ENCODE peak calls at places on chromosomes 7 and 10, in eight cellular contexts. T is PC-9, U is lower lobe of right lung, J is H9, V is psoas muscle, B is A549, Z is hepatocyte, A is colonic mucosa. Q is an unnamed sample. For H3K4me1, the result is how much of the 10 kb centered on the place peaks cover.

GRCh38 chr10:9922123-9922685 is 1095.5 kb upstream of the CELF2 start:
- DNase-seq in U (no peak), J (no peak), B (no peak), V (no peak), Z (no peak), T (no peak), A (no peak), Q (no peak)

GRCh38 chr7:29194206-29194593 is 375 bp upstream of the CHN2 start:
- DNase-seq in A (peak), Z (peak), T (no peak), B (no peak), J (peak), U (peak), V (no peak), Q (peak)

GRCh38 chr7:97845622-97846203 is 26.5 kb downstream of the ASNS start:
- DNase-seq in B (peak), J (no peak), V (no peak), Z (peak), U (no peak), A (no peak), T (no peak), Q (no peak)

GRCh38 chr7:30894866-30895408 is 16.7 kb upstream of the AQP1 start:
- DNase-seq in J (no peak), U (no peak), A (no peak), B (no peak), V (no peak), Z (no peak), T (no peak), Q (no peak)

GRCh38 chr10:111822661-111823060 is 360.9 kb downstream of the GPAM start:
- DNase-seq in Z (no peak), A (no peak), B (no peak), J (no peak), V (no peak), T (no peak), U (no peak), Q (no peak)

GRCh38 chr7:40148671-40149070 is 13.9 kb downstream of the SUGCT start:
- DNase-seq in J (no peak), B (no peak), T (no peak), V (no peak), A (no peak), U (no peak), Z (no peak), Q (no peak)

GRCh38 chr10:16803464-16803863 is 13.8 kb downstream of the RSU1 start:
- DNase-seq in T (no peak), J (no peak), U (no peak), Z (no peak), B (no peak), V (no peak), A (no peak), Q (no peak)

GRCh38 chr7:66768865-66769832 is 28.6 kb downstream of the RABGEF1 start:
- DNase-seq in A (no peak), V (no peak), B (no peak), T (no peak), U (no peak), J (no peak), Z (no peak), Q (no peak)

GRCh38 chr7:134378562-134378961 is 61.8 kb upstream of the SLC35B4 start:
- DNase-seq in T (no peak), B (no peak), Z (no peak), V (no peak), A (no peak), J (no peak), U (no peak), Q (no peak)

GRCh38 chr7:13988765-13989137 is 715 bp downstream of the ETV1 start:
- DNase-seq in Z (peak), J (peak), V (no peak), B (no peak), U (no peak), T (no peak), A (peak), Q (no peak)

GRCh38 chr7:110786576-110786975 is 304.4 kb upstream of the LRRN3 start:
- DNase-seq in T (no peak), V (no peak), Z (no peak), U (no peak), A (no peak), J (no peak), B (no peak), Q (no peak)

GRCh38 chr10:13518076-13518692 is 10.6 kb downstream of the BEND7 start:
- DNase-seq in J (peak), T (peak), U (no peak), B (no peak), V (no peak), A (no peak), Z (peak), Q (no peak)

GRCh38 chr10:132572545-132572937 is 35.0 kb downstream of the INPP5A start:
- DNase-seq in V (no peak), B (peak), J (no peak), U (no peak), T (no peak), A (no peak), Z (no peak), Q (no peak)

GRCh38 chr10:47156873-47157272 is 143.1 kb upstream of the GDF10 start:
- DNase-seq in Z (no peak), B (no peak), A (no peak), T (no peak), J (no peak), V (no peak), U (no peak), Q (no peak)

GRCh38 chr10:47150581-47150980 is 149.4 kb upstream of the GDF10 start:
- DNase-seq in B (no peak), A (no peak), Z (no peak), J (no peak), U (no peak), V (no peak), T (no peak), Q (no peak)

GRCh38 chr10:47154762-47155161 is 145.2 kb upstream of the GDF10 start:
- DNase-seq in B (no peak), Z (no peak), J (no peak), A (no peak), V (no peak), U (no peak), T (no peak), Q (no peak)

GRCh38 chr10:47151880-47152279 is 148.1 kb upstream of the GDF10 start:
- DNase-seq in T (no peak), Z (no peak), U (no peak), B (no peak), J (no peak), V (no peak), A (no peak), Q (no peak)

GRCh38 chr10:47152861-47153349 is 147.1 kb upstream of the GDF10 start:
- DNase-seq in V (no peak), U (no peak), J (no peak), Z (no peak), T (no peak), A (no peak), B (peak), Q (no peak)
- TF ChIP-seq CTCF in V (peak), U (peak), J (peak), Z (no peak), T (peak), A (no peak), B (no peak), Q (no peak)

GRCh38 chr7:85183296-85183695 is 3.6 kb downstream of the SEMA3D start:
- DNase-seq in Z (no peak), U (no peak), A (no peak), B (no peak), V (no peak), T (no peak), J (no peak), Q (no peak)
- H3K4me1 ChIP-seq in Z (under half), U (under half), A (under half), B (under half), V (under half), T (under half), J (under half), Q (under half)

GRCh38 chr10:61995093-61995492 is 93.6 kb downstream of the ARID5B start:
- DNase-seq in Z (no peak), A (no peak), B (no peak), U (no peak), J (no peak), T (no peak), V (no peak), Q (no peak)

GRCh38 chr10:61992059-61992460 is 90.6 kb downstream of the ARID5B start:
- DNase-seq in T (no peak), U (no peak), V (no peak), Z (no peak), B (no peak), J (no peak), A (peak), Q (no peak)

GRCh38 chr10:61992683-61993629 is 91.5 kb downstream of the ARID5B start:
- DNase-seq in U (peak), B (peak), V (no peak), J (no peak), A (peak), Z (peak), T (no peak), Q (no peak)

GRCh38 chr10:61994404-61995031 is 93.0 kb downstream of the ARID5B start:
- DNase-seq in J (no peak), V (no peak), U (no peak), T (no peak), B (no peak), Z (no peak), A (peak), Q (no peak)

DNA sequence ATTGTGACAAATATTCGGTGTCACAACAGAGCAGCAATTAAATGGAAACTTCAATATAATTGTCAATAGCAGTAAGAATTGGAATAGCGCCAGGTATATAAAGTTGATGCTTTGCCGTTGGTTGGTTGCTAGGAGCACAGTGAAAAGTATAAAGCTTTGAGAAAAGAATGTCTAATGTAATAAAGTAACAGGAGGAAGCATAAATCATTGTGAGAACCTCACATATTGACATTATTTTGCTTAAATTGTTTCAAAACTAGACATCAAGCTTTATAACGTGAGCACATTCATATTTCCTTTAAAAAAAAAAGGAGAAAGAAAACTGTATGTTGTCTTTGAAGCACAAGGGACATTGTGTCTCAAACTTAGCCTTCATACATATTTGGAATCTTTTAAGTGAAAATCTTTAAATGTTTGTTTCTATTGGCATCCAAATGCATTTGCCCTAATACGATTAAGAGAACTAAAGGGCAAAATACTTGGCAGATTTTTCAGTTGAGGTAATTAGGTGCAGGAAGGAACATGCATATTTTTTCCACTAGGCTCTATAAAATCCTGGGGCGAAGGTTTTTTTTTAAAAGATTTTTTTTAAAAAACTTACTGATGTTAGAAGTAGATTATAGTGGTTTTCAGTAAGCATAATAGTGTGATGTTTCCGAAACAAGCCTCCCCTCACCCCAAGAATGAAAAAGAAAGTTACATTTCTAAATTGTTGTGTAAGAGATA is 92.3 kb downstream of the ARID5B start:
- DNase-seq in U (no peak), A (no peak), Z (no peak), B (no peak), J (no peak), T (no peak), V (no peak), Q (no peak)
- H3K27ac ChIP-seq in U (peak), A (peak), Z (peak), B (no peak), J (no peak), T (no peak), V (peak), Q (no peak)

GRCh38 chr7:158614695-158615094 is 27.1 kb upstream of the PTPRN2 start:
- DNase-seq in Z (no peak), U (no peak), T (no peak), A (no peak), J (no peak), B (no peak), V (no peak), Q (no peak)
- TF ChIP-seq CTCF in Z (no peak), U (no peak), T (no peak), A (no peak), J (no peak), B (no peak), V (no peak), Q (no peak)

DNA sequence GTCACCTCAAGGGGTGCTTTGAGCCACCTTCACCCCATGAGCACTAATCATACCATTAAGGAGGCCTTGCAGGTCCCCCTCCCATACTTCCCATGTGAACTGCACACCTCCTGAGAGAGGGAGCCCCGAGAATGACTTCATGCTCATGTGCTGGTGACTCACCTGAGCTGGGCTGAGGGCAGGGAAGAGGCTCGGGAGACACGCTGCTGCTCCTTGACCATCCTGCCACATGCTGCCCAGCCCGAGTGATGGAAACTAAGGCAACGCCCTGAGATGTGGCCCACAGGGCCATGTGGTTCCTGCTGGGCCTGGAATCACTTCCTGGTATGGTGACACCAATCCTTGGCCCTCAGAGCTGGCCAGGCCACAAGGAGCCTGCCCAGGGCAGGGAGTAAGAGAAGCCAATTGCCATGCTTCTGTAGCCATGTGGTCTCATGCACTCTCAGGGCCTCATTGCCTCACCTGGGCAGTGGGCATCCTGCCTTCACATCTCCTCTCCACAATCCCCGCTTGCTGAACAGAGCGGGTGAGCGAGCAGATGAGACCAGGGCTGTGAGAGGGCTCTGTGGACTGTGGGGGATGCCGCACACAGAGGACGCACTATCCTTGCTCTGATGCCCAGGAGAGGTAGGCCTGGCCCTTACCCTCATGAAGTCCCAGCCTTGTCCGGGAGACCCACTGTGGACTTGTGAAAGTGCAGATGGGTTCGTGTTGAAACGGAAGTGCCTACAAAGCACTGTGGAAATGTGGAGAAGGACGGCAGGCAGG is 18.3 kb upstream of the PPIF start:
- DNase-seq in J (no peak), B (peak), U (peak), T (peak), A (no peak), V (no peak), Z (peak), Q (peak)
- H3K4me1 ChIP-seq in J (under half), B (under half), U (under half), T (under half), A (under half), V (under half), Z (under half), Q (under half)